ENCODE peak calls at places on chromosomes 12 and 14, in six cellular contexts. One of them, this sample, is unnamed.

GRCh38 chr12:89980236-89980635 is 271.6 kb upstream of the ATP2B1 start:
- DNase-seq in AG08395: peak
- DNase-seq in sigmoid colon: no peak
- DNase-seq in NCI-H1092 treated with DMSO at 0.1 percent for 48 hours: no peak
- DNase-seq in memory B cell: no peak
- DNase-seq in fibroblast of pulmonary artery: peak
- DNase-seq in this sample: no peak

GRCh38 chr14:105931808-105932483 is 405.6 kb downstream of the TMEM121 start:
- DNase-seq in NCI-H1092 treated with DMSO at 0.1 percent for 48 hours: peak
- DNase-seq in memory B cell: no peak
- DNase-seq in sigmoid colon: no peak
- DNase-seq in AG08395: no peak
- DNase-seq in fibroblast of pulmonary artery: no peak
- DNase-seq in this sample: no peak

GRCh38 chr14:71532349-71532748 is 399.9 kb upstream of the RGS6 start:
- DNase-seq in AG08395: no peak
- DNase-seq in NCI-H1092 treated with DMSO at 0.1 percent for 48 hours: no peak
- DNase-seq in sigmoid colon: no peak
- DNase-seq in fibroblast of pulmonary artery: no peak
- DNase-seq in memory B cell: no peak
- DNase-seq in this sample: no peak

GRCh38 chr14:50714452-50715073 is 46.5 kb upstream of the SAV1 start:
- DNase-seq in AG08395: peak
- DNase-seq in sigmoid colon: no peak
- DNase-seq in fibroblast of pulmonary artery: peak
- DNase-seq in NCI-H1092 treated with DMSO at 0.1 percent for 48 hours: no peak
- DNase-seq in memory B cell: no peak
- DNase-seq in this sample: no peak

GRCh38 chr14:98754343-98755025 is 517.5 kb downstream of the BCL11B start:
- DNase-seq in sigmoid colon: no peak
- DNase-seq in NCI-H1092 treated with DMSO at 0.1 percent for 48 hours: no peak
- DNase-seq in memory B cell: no peak
- DNase-seq in fibroblast of pulmonary artery: no peak
- DNase-seq in AG08395: peak
- DNase-seq in this sample: no peak

GRCh38 chr12:6847676-6848075 is 3.4 kb downstream of the CDCA3 start:
- DNase-seq in AG08395: no peak
- DNase-seq in fibroblast of pulmonary artery: no peak
- DNase-seq in NCI-H1092 treated with DMSO at 0.1 percent for 48 hours: no peak
- DNase-seq in memory B cell: no peak
- DNase-seq in sigmoid colon: no peak
- DNase-seq in this sample: no peak

GRCh38 chr12:1820191-1820599 is at the start of gene LRTM2:
- DNase-seq in NCI-H1092 treated with DMSO at 0.1 percent for 48 hours: peak
- DNase-seq in AG08395: no peak
- DNase-seq in fibroblast of pulmonary artery: no peak
- DNase-seq in sigmoid colon: no peak
- DNase-seq in memory B cell: no peak
- DNase-seq in this sample: no peak

GRCh38 chr14:90545966-90546751 is 149.3 kb downstream of the CALM1 start:
- DNase-seq in memory B cell: no peak
- DNase-seq in sigmoid colon: peak
- DNase-seq in fibroblast of pulmonary artery: no peak
- DNase-seq in AG08395: no peak
- DNase-seq in NCI-H1092 treated with DMSO at 0.1 percent for 48 hours: peak
- DNase-seq in this sample: no peak

GRCh38 chr12:43277630-43278267 is 274.3 kb downstream of the ADAMTS20 start:
- DNase-seq in NCI-H1092 treated with DMSO at 0.1 percent for 48 hours: no peak
- DNase-seq in fibroblast of pulmonary artery: peak
- DNase-seq in sigmoid colon: no peak
- DNase-seq in memory B cell: no peak
- DNase-seq in AG08395: no peak
- DNase-seq in this sample: no peak

GRCh38 chr14:39315859-39316444 is 82.2 kb downstream of the MIA2 start:
- DNase-seq in memory B cell: no peak
- DNase-seq in NCI-H1092 treated with DMSO at 0.1 percent for 48 hours: no peak
- DNase-seq in AG08395: no peak
- DNase-seq in fibroblast of pulmonary artery: no peak
- DNase-seq in sigmoid colon: no peak
- DNase-seq in this sample: no peak

GRCh38 chr12:13095266-13095995 is 8.0 kb downstream of the GSG1 start:
- DNase-seq in fibroblast of pulmonary artery: no peak
- DNase-seq in AG08395: no peak
- DNase-seq in sigmoid colon: no peak
- DNase-seq in NCI-H1092 treated with DMSO at 0.1 percent for 48 hours: no peak
- DNase-seq in memory B cell: no peak
- DNase-seq in this sample: no peak

GRCh38 chr12:125104978-125105377 is 39.7 kb downstream of the AACS start:
- DNase-seq in NCI-H1092 treated with DMSO at 0.1 percent for 48 hours: no peak
- DNase-seq in memory B cell: no peak
- DNase-seq in fibroblast of pulmonary artery: no peak
- DNase-seq in sigmoid colon: no peak
- DNase-seq in AG08395: no peak
- DNase-seq in this sample: no peak

GRCh38 chr12:7747196-7747595 is at the start of gene CLEC4C:
- DNase-seq in NCI-H1092 treated with DMSO at 0.1 percent for 48 hours: no peak
- DNase-seq in memory B cell: no peak
- DNase-seq in sigmoid colon: no peak
- DNase-seq in AG08395: no peak
- DNase-seq in fibroblast of pulmonary artery: no peak
- DNase-seq in this sample: no peak

GRCh38 chr12:121448771-121449315 is 48.9 kb downstream of the RNF34 start:
- DNase-seq in memory B cell: no peak
- DNase-seq in sigmoid colon: no peak
- DNase-seq in fibroblast of pulmonary artery: no peak
- DNase-seq in NCI-H1092 treated with DMSO at 0.1 percent for 48 hours: no peak
- DNase-seq in AG08395: no peak
- DNase-seq in this sample: no peak

GRCh38 chr12:107560194-107560905 is 125.2 kb upstream of the PWP1 start:
- DNase-seq in sigmoid colon: no peak
- DNase-seq in fibroblast of pulmonary artery: no peak
- DNase-seq in memory B cell: no peak
- DNase-seq in AG08395: no peak
- DNase-seq in NCI-H1092 treated with DMSO at 0.1 percent for 48 hours: no peak
- DNase-seq in this sample: no peak

GRCh38 chr12:89276860-89277259 is 75.4 kb downstream of the DUSP6 start:
- DNase-seq in sigmoid colon: no peak
- DNase-seq in fibroblast of pulmonary artery: peak
- DNase-seq in NCI-H1092 treated with DMSO at 0.1 percent for 48 hours: no peak
- DNase-seq in AG08395: no peak
- DNase-seq in memory B cell: no peak
- DNase-seq in this sample: no peak

GRCh38 chr14:24630872-24631477 is 3.0 kb downstream of the GZMB start:
- DNase-seq in AG08395: no peak
- DNase-seq in fibroblast of pulmonary artery: peak
- DNase-seq in sigmoid colon: no peak
- DNase-seq in memory B cell: no peak
- DNase-seq in NCI-H1092 treated with DMSO at 0.1 percent for 48 hours: peak
- DNase-seq in this sample: no peak

GRCh38 chr12:111430418-111431353 is 25.0 kb downstream of the SH2B3 start:
- DNase-seq in NCI-H1092 treated with DMSO at 0.1 percent for 48 hours: no peak
- DNase-seq in fibroblast of pulmonary artery: no peak
- DNase-seq in memory B cell: peak
- DNase-seq in sigmoid colon: no peak
- DNase-seq in AG08395: no peak
- DNase-seq in this sample: no peak

GRCh38 chr14:53035796-53036195 is 84.9 kb upstream of the FERMT2 start:
- DNase-seq in memory B cell: no peak
- DNase-seq in fibroblast of pulmonary artery: no peak
- DNase-seq in NCI-H1092 treated with DMSO at 0.1 percent for 48 hours: no peak
- DNase-seq in sigmoid colon: no peak
- DNase-seq in AG08395: peak
- DNase-seq in this sample: no peak

GRCh38 chr14:91223028-91223783 is 21.3 kb downstream of the GPR68 start:
- DNase-seq in AG08395: no peak
- DNase-seq in fibroblast of pulmonary artery: no peak
- DNase-seq in memory B cell: no peak
- DNase-seq in NCI-H1092 treated with DMSO at 0.1 percent for 48 hours: peak
- DNase-seq in sigmoid colon: no peak
- DNase-seq in this sample: no peak

GRCh38 chr14:68687746-68688145 is 105.1 kb downstream of the ZFP36L1 start:
- DNase-seq in AG08395: peak
- DNase-seq in sigmoid colon: peak
- DNase-seq in fibroblast of pulmonary artery: peak
- DNase-seq in NCI-H1092 treated with DMSO at 0.1 percent for 48 hours: no peak
- DNase-seq in memory B cell: no peak
- DNase-seq in this sample: no peak

GRCh38 chr14:100103261-100104005 is 38.2 kb downstream of the EVL start:
- DNase-seq in fibroblast of pulmonary artery: peak
- DNase-seq in AG08395: peak
- DNase-seq in NCI-H1092 treated with DMSO at 0.1 percent for 48 hours: no peak
- DNase-seq in memory B cell: no peak
- DNase-seq in sigmoid colon: peak
- DNase-seq in this sample: no peak

GRCh38 chr14:81436296-81437138 is 36.4 kb upstream of the STON2 start:
- DNase-seq in AG08395: peak
- DNase-seq in memory B cell: no peak
- DNase-seq in NCI-H1092 treated with DMSO at 0.1 percent for 48 hours: peak
- DNase-seq in fibroblast of pulmonary artery: peak
- DNase-seq in sigmoid colon: peak
- DNase-seq in this sample: peak

GRCh38 chr12:63917864-63918742 is 73.6 kb downstream of the SRGAP1 start:
- DNase-seq in AG08395: peak
- DNase-seq in fibroblast of pulmonary artery: peak
- DNase-seq in sigmoid colon: no peak
- DNase-seq in memory B cell: no peak
- DNase-seq in NCI-H1092 treated with DMSO at 0.1 percent for 48 hours: peak
- DNase-seq in this sample: no peak